ENCODE peak calls at places on chromosome 1, in nine cellular contexts. K, V, E, T, H, S, F, B and L are unnamed samples.

GRCh38 chr1:31214316-31215082 is 25.2 kb downstream of the NKAIN1 start:
- DNase-seq in K (no peak), V (no peak), E (no peak), T (no peak), H (peak), S (no peak), F (no peak), B (no peak), L (no peak)

GRCh38 chr1:219676012-219676770 is 63.3 kb upstream of the ZC3H11B start:
- DNase-seq in K (no peak), V (no peak), E (peak), T (no peak), H (no peak), S (no peak), F (no peak), B (no peak), L (no peak)

GRCh38 chr1:84721152-84721551 is 30.9 kb upstream of the SSX2IP start:
- DNase-seq in K (no peak), V (no peak), E (peak), T (no peak), H (no peak), S (peak), F (no peak), B (no peak), L (no peak)

GRCh38 chr1:30572192-30572591 is 151.2 kb downstream of the MATN1 start:
- DNase-seq in K (no peak), V (no peak), E (no peak), T (no peak), H (no peak), S (no peak), F (no peak), B (no peak), L (no peak)

GRCh38 chr1:181531441-181531840 is 48.1 kb downstream of the CACNA1E start:
- DNase-seq in K (no peak), V (no peak), E (no peak), T (no peak), H (no peak), S (no peak), F (no peak), B (no peak), L (no peak)

GRCh38 chr1:115911298-115911697 is 65.0 kb upstream of the SLC22A15 start:
- DNase-seq in K (peak), V (no peak), E (no peak), T (no peak), H (no peak), S (peak), F (no peak), B (no peak), L (no peak)

GRCh38 chr1:19047373-19047772 is 90.9 kb upstream of the IFFO2 start:
- DNase-seq in K (no peak), V (no peak), E (no peak), T (no peak), H (peak), S (no peak), F (peak), B (no peak), L (no peak)

GRCh38 chr1:53377438-53377841 is 49.6 kb upstream of the LRP8 start:
- DNase-seq in K (no peak), V (no peak), E (no peak), T (no peak), H (no peak), S (no peak), F (no peak), B (no peak), L (no peak)

GRCh38 chr1:145926706-145927072 is 595 bp downstream of the RBM8A start:
- DNase-seq in K (no peak), V (no peak), E (no peak), T (no peak), H (no peak), S (no peak), F (no peak), B (no peak), L (no peak)

DNA sequence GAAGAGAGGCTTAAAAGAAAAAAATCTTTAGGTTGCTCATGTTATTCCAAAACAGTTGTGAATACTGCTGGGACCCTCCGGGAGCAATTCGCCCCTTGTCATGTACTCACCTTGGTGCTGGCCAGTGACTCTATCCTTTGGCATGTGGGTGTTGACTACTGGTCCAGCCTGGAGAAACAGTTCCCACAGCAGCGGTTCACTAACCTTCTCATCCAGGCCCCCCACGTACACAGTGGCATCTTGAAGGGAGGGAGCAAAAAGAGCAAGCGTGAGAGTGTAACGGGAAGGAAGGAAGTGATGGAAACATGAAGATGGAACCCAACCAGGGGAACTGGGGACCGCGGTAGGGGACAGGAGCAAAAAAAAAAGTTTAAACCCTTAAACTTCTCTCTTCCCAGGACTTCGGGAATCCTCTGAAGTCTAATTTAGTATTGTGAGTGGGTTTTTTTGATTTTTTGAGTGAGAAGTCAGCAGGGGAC is 508 bp downstream of the SF3B4 start:
- DNase-seq in K (no peak), V (no peak), E (no peak), T (no peak), H (no peak), S (no peak), F (no peak), B (no peak), L (no peak)
- H3K27ac ChIP-seq in K (peak), V (peak), E (peak), T (no peak), H (no peak), S (peak), F (peak), B (peak), L (peak)

GRCh38 chr1:178057863-178058576 is 35.9 kb upstream of the RASAL2 start:
- DNase-seq in K (peak), V (peak), E (no peak), T (peak), H (peak), S (peak), F (peak), B (no peak), L (no peak)

GRCh38 chr1:178052650-178053461 is 41.0 kb upstream of the RASAL2 start:
- DNase-seq in K (no peak), V (peak), E (no peak), T (no peak), H (peak), S (peak), F (no peak), B (no peak), L (no peak)

GRCh38 chr1:178055093-178055492 is 38.8 kb upstream of the RASAL2 start:
- DNase-seq in K (peak), V (peak), E (peak), T (no peak), H (peak), S (no peak), F (peak), B (no peak), L (peak)

GRCh38 chr1:178057131-178057765 is 36.7 kb upstream of the RASAL2 start:
- DNase-seq in K (no peak), V (no peak), E (no peak), T (no peak), H (no peak), S (no peak), F (peak), B (no peak), L (no peak)

GRCh38 chr1:178055779-178056471 is 38.0 kb upstream of the RASAL2 start:
- DNase-seq in K (no peak), V (peak), E (peak), T (no peak), H (peak), S (peak), F (no peak), B (no peak), L (no peak)
- H3K4me3 ChIP-seq in K (no peak), V (no peak), E (no peak), T (no peak), H (no peak), S (no peak), F (no peak), B (no peak), L (no peak)

GRCh38 chr1:237677979-237678378 is 212.7 kb downstream of the ZP4 start:
- DNase-seq in K (no peak), V (peak), E (peak), T (no peak), H (no peak), S (peak), F (no peak), B (peak), L (no peak)

GRCh38 chr1:237671262-237671661 is 219.5 kb downstream of the ZP4 start:
- DNase-seq in K (no peak), V (no peak), E (no peak), T (no peak), H (no peak), S (no peak), F (no peak), B (no peak), L (no peak)

GRCh38 chr1:237670296-237670695 is 220.4 kb downstream of the ZP4 start:
- DNase-seq in K (no peak), V (no peak), E (no peak), T (no peak), H (no peak), S (no peak), F (no peak), B (no peak), L (no peak)

GRCh38 chr1:237671935-237672334 is 218.8 kb downstream of the ZP4 start:
- DNase-seq in K (no peak), V (no peak), E (no peak), T (no peak), H (no peak), S (no peak), F (no peak), B (no peak), L (no peak)

GRCh38 chr1:237672748-237673147 is 218.0 kb downstream of the ZP4 start:
- DNase-seq in K (peak), V (peak), E (peak), T (no peak), H (peak), S (peak), F (no peak), B (no peak), L (no peak)
- TF ChIP-seq CTCF in K (no peak), V (no peak), E (peak), T (no peak), H (peak), S (peak), F (no peak), B (no peak), L (no peak)

GRCh38 chr1:203644191-203644590 is 17.6 kb downstream of the ATP2B4 start:
- DNase-seq in K (no peak), V (no peak), E (no peak), T (no peak), H (no peak), S (no peak), F (no peak), B (no peak), L (no peak)
- H3K27ac ChIP-seq in K (no peak), V (peak), E (no peak), T (no peak), H (no peak), S (peak), F (peak), B (peak), L (no peak)

DNA sequence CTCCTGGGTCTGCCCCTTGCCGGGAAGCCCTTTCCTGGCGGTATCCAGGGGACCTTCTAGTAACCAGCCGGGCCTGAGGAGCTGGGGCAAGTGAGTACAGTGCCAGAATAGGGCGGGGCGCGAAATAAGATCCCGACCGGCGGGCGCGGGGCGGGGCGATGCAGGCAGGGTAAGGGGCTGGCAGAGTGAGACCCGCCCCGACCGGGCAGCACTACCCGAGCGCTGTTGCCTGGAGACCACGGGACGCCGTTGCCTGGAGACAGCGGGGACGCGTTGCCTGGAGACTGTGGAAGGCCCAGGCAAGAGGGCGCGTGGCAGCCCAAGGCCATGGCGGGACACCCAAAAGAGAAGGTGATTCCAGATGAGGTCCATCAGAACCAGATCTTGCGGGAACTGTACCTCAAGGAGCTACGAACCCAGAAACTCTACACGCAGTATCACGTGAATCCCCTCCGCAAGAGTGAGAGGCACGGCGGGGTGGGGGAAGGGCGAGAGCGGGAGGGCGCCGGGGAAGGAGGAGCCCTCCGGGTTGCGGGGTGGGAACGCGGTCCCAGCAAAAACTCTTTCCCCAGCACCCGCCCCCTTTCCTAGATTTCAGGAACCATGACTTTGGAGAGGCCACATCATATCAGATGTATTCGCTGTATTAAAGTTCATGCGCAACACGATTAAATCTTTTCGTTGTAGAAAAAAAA is 24.3 kb downstream of the EBNA1BP2 start:
- DNase-seq in K (peak), V (peak), E (peak), T (peak), H (peak), S (peak), F (peak), B (no peak), L (peak)
- H3K4me3 ChIP-seq in K (no peak), V (peak), E (no peak), T (peak), H (peak), S (no peak), F (peak), B (peak), L (no peak)

GRCh38 chr1:188715566-188715965 is 1762.1 kb downstream of the BRINP3 start:
- DNase-seq in K (no peak), V (no peak), E (no peak), T (no peak), H (peak), S (no peak), F (no peak), B (no peak), L (no peak)
- TF ChIP-seq CTCF in K (no peak), V (no peak), E (no peak), T (no peak), H (peak), S (no peak), F (no peak), B (peak), L (no peak)